ENCODE peak calls at places on chromosomes 12 and 14, in four cellular contexts. Q, W, E and Y are unnamed samples.
A peak's percentile ranks its signal among the peaks of the same experiment; 100 is the strongest.

GRCh38 chr12:130014485-130014807 is 110.6 kb upstream of the TMEM132D start:
- DNase-seq in Q (no peak), W (peak; percentile 20), E (no peak), Y (no peak)

GRCh38 chr12:124693356-124693755 is 125.9 kb upstream of the NCOR2 start:
- DNase-seq in Q (no peak), W (no peak), E (no peak), Y (no peak)

GRCh38 chr12:46153267-46153872 is 115.5 kb downstream of the SLC38A1 start:
- DNase-seq in Q (no peak), W (no peak), E (peak; percentile 7), Y (peak; percentile 20)

GRCh38 chr14:30402846-30403245 is 156.1 kb upstream of the G2E3 start:
- DNase-seq in Q (no peak), W (no peak), E (no peak), Y (no peak)

GRCh38 chr14:93009471-93010117 is 86.6 kb downstream of the CHGA start:
- DNase-seq in Q (no peak), W (no peak), E (no peak), Y (no peak)

GRCh38 chr12:72136792-72137191 is 135.4 kb upstream of the TRHDE start:
- DNase-seq in Q (no peak), W (no peak), E (no peak), Y (no peak)

GRCh38 chr12:13044859-13045384 is 741 bp downstream of the FAM234B start:
- DNase-seq in Q (no peak), W (no peak), E (no peak), Y (peak; percentile 17)

GRCh38 chr12:11885261-11886038 is 185.3 kb upstream of the BCL2L14 start:
- DNase-seq in Q (no peak), W (no peak), E (peak; percentile 94), Y (no peak)

GRCh38 chr14:23524954-23525353 is 26.6 kb downstream of the ZFHX2 start:
- DNase-seq in Q (no peak), W (no peak), E (no peak), Y (no peak)

GRCh38 chr14:32625211-32625610 is 296.1 kb downstream of the AKAP6 start:
- DNase-seq in Q (no peak), W (no peak), E (no peak), Y (no peak)

GRCh38 chr12:54033106-54033979 is 493 bp downstream of the HOXC5 start:
- DNase-seq in Q (no peak), W (no peak), E (peak; percentile 4), Y (peak; percentile 61)

DNA sequence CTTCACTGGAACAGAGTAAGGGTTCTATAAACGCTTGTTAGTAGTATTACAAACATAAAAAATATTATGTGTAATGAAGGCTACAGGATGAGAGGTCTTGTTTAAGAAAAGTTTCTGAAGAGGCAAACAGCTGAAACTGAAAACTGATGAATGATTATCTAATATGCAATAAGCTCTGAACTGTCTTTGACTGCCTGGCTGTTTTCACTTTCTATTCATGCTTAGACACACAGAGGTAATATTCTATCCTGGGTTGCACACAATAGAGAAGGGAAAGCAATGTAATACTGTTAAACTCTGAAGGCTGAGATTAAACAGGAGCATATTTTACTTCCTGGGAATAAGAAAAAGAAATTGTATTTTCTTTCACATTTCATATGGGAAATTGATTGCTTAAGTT is 251.3 kb downstream of the ALX1 start:
- DNase-seq in Q (no peak), W (no peak), E (no peak), Y (no peak)
- TF ChIP-seq ELF4 in Q (no peak), W (no peak), E (no peak), Y (no peak)

DNA sequence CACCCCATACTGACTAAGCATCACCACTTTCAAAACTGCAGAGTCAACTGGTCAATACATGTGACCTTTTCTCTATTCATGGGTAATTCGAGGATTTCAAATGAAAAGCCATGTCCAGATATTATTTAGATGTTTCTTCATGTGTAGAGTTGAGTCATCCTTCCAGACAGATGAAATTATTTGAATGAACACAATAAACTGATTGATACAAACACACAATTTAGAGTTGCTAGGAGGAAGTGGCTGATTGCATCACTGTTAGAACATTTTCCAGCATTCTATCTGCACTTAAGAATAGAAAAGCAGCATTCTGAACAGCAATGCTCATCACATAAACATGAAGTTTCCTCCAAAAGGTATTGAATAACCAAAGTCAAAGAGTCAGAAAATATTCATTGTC is 273.5 kb upstream of the SOX5 start:
- DNase-seq in Q (no peak), W (no peak), E (no peak), Y (no peak)
- TF ChIP-seq ELF4 in Q (no peak), W (no peak), E (no peak), Y (no peak)

GRCh38 chr14:101600891-101601602 is 39.8 kb downstream of the DIO3 start:
- DNase-seq in Q (no peak), W (no peak), E (no peak), Y (no peak)
- TF ChIP-seq ELF4 in Q (no peak), W (no peak), E (no peak), Y (no peak)

GRCh38 chr14:99272669-99273024 is 650 bp upstream of the BCL11B start:
- DNase-seq in Q (no peak), W (no peak), E (no peak), Y (no peak)

GRCh38 chr14:99274346-99275221 is 2.6 kb upstream of the BCL11B start:
- DNase-seq in Q (peak; percentile 15), W (peak; percentile 93), E (peak; percentile 77), Y (peak; percentile 73)

GRCh38 chr14:99271951-99272668 is at the start of gene BCL11B:
- DNase-seq in Q (peak; percentile 29), W (peak; percentile 78), E (peak; percentile 84), Y (peak; percentile 63)

GRCh38 chr14:99273724-99274345 is 1.8 kb upstream of the BCL11B start:
- DNase-seq in Q (no peak), W (peak; percentile 50), E (peak; percentile 14), Y (no peak)

DNA sequence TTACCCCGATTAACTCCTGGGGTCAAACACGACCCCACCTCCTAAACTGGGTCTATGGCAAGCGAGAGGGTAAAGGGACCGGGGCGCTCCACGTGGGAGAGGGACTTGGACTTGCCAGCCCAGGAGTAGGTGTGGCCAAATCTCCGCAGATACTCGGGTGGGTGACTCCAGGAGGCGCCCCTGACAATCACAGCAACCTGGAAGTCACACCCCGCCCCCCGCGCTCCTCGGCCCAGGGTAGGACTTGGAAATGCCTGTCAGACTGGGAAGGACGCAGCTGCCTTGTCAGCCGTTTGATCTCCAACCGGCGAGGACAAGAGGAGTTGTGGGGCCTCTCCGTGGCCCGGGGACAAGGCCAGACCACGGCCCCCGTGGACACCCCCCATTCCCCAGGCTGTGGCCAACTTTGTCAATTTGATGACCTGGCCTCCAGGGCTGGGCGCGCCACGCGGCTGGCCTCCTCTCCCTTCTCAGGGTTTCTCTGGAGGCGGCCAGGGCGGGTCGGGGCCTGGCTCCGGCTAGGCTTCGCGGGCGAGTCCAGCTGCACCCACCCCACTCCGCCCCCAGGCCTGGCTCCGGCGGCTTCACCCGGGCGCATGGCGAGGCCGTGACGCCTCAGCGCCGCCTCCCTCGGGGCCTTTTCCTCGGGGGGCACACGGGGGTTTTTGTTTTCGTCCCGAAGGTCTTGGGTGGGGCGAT is 1.2 kb upstream of the BCL11B start:
- DNase-seq in Q (no peak), W (peak; percentile 75), E (peak; percentile 16), Y (no peak)
- TF ChIP-seq ELF4 in Q (no peak), W (no peak), E (no peak), Y (no peak)

DNA sequence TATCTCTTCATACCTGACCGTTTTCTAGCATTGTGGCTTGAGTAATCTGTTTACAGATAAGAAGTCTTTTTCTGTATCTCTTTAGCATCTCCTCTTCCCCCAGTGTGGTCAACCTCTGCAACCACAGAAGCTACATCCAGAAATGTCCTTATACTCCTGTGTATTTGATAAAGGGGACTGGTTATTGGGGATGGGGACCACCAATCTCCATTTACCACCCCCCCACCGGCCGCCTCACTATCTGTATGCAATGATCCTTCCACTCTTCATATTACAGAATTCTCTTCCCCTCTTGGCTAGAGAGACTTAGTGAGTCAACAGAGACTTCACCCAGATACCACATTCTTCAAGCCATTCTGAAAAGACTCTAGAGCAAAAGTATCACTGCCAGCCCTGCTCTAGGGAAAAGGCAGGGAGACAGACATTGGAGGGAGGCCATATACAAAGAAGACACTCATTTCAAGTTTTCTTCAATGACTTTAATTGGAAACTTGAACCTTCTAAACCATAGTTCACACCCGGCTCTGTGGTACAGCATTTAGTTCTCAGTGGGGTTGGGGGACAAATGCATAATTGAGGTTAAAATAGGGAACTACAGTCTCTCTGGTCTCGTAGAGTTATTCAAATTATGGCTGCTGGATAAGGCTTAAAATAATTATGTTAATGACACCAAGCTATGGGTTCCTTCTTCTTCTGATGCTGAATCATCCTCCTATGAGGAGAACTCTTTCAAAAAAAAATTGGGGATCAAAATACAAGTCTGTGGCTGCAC is 3.6 kb upstream of the RPAP3 start:
- DNase-seq in Q (no peak), W (no peak), E (no peak), Y (no peak)
- TF ChIP-seq ELF4 in Q (no peak), W (no peak), E (no peak), Y (no peak)

DNA sequence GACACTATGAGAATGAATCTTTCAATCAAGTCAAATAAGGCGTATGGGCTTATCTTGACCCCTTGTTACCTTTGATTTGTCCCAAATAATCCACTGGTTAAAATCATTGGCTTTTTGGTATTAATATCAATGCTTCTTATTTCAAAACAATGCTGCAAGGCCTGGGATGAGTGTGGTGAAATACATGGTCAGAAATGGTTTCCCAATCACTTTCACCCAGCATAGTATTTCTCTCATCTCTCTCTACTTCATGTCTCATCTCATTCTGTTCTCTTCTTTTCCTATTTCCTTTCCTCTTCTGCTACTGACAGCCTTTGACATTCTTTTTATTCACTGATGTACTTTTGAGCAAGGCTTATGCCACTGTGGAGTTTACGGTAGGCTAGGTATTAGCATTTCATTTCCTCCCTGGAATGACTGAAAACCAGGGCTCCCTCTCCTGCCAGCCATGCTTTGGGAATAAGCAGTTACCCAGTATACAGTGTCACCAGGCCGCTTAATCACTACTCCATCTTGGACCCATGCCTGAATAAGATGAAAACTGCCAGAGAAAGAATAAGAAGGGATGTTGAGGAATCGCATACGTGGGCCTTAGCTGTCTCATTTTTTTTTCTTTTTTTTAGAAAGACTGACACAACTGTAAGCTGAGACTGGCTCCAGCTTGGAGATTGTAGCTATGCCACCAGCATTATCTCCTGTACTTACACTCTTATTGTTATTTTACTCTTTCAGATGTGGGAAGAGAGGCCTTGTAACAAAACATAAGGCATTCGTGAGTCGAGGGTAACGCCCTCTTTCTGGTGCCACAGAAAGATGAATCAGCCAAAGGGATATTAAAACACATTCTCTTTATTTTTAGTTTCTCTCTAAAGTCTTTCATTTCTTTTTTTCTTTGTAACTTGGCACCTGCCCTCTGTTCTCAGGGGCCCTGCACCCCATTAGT is 53.5 kb downstream of the IGF1 start:
- DNase-seq in Q (no peak), W (no peak), E (no peak), Y (no peak)
- TF ChIP-seq ELF4 in Q (no peak), W (no peak), E (no peak), Y (no peak)

GRCh38 chr12:76282744-76283143 is 65.5 kb downstream of the BBS10 start:
- DNase-seq in Q (no peak), W (no peak), E (no peak), Y (no peak)

GRCh38 chr12:76288218-76288617 is 60.0 kb downstream of the BBS10 start:
- DNase-seq in Q (no peak), W (no peak), E (no peak), Y (no peak)

GRCh38 chr12:76284816-76285750 is 63.1 kb downstream of the BBS10 start:
- DNase-seq in Q (no peak), W (peak; percentile 13), E (peak; percentile 51), Y (no peak)
- TF ChIP-seq ELF4 in Q (no peak), W (no peak), E (no peak), Y (no peak)